ENCODE peak calls at places on chromosome 10, in four cellular contexts. I is heart left ventricle, S is IMR-90, T is upper lobe of right lung. L is an unnamed sample.

GRCh38 chr10:35907548-35907947 is 265.5 kb upstream of the FZD8 start:
- DNase-seq in I (no peak), S (no peak), T (no peak), L (no peak)

GRCh38 chr10:29650552-29650944 is 15.8 kb upstream of the SVIL start:
- DNase-seq in T (no peak), I (no peak), S (no peak), L (no peak)

GRCh38 chr10:77104459-77104980 is 533.1 kb downstream of the KCNMA1 start:
- DNase-seq in I (peak), S (peak), T (no peak), L (no peak)

GRCh38 chr10:73762915-73763314 is 18.7 kb downstream of the SEC24C start:
- DNase-seq in S (peak), T (no peak), I (no peak), L (no peak)

GRCh38 chr10:103238506-103239252 is 7.0 kb upstream of the RPEL1 start:
- DNase-seq in T (no peak), S (peak), I (peak), L (no peak)

GRCh38 chr10:77643795-77644468 is 6.3 kb upstream of the KCNMA1 start:
- DNase-seq in T (no peak), S (peak), I (no peak), L (no peak)

GRCh38 chr10:130018253-130018652 is 54.2 kb upstream of the EBF3 start:
- DNase-seq in I (no peak), T (no peak), S (peak), L (no peak)

GRCh38 chr10:1061930-1062769 is 6.0 kb downstream of the WDR37 start:
- DNase-seq in S (peak), I (no peak), T (no peak), L (no peak)

GRCh38 chr10:43649149-43649523 is 455 bp upstream of the ZNF32 start:
- DNase-seq in T (no peak), S (no peak), I (no peak), L (no peak)

GRCh38 chr10:22978287-22978686 is 50.4 kb downstream of the ARMC3 start:
- DNase-seq in S (no peak), I (no peak), T (no peak), L (no peak)

GRCh38 chr10:99854860-99855259 is 72.4 kb downstream of the ABCC2 start:
- DNase-seq in T (no peak), I (peak), S (peak), L (no peak)

GRCh38 chr10:49164587-49165188 is 23.5 kb downstream of the TMEM273 start:
- DNase-seq in I (no peak), S (peak), T (no peak), L (no peak)

GRCh38 chr10:118965096-118965495 is 64.4 kb upstream of the NANOS1 start:
- DNase-seq in T (no peak), S (no peak), I (no peak), L (no peak)

GRCh38 chr10:121484401-121484800 is 113.8 kb downstream of the FGFR2 start:
- DNase-seq in T (no peak), I (no peak), S (no peak), L (no peak)

GRCh38 chr10:21261705-21262285 is 263.7 kb downstream of the SKIDA1 start:
- DNase-seq in I (no peak), T (no peak), S (no peak), L (no peak)

GRCh38 chr10:74485283-74485682 is 334.3 kb downstream of the ADK start:
- DNase-seq in T (no peak), I (no peak), S (no peak), L (no peak)

GRCh38 chr10:135601-136464 is 578 bp downstream of the ZMYND11 start:
- DNase-seq in S (peak), I (peak), T (peak), L (peak)

GRCh38 chr10:103678104-103678526 is 177.3 kb downstream of the SH3PXD2A start:
- DNase-seq in T (no peak), S (peak), I (peak), L (peak)

GRCh38 chr10:62541811-62542210 is 167.6 kb downstream of the ZNF365 start:
- DNase-seq in S (no peak), T (peak), I (peak), L (no peak)

GRCh38 chr10:104230490-104230889 is 1.7 kb downstream of the CFAP43 start:
- DNase-seq in I (no peak), T (no peak), S (no peak), L (no peak)

GRCh38 chr10:77162697-77163096 is 474.9 kb downstream of the KCNMA1 start:
- DNase-seq in T (no peak), I (no peak), S (peak), L (no peak)

DNA sequence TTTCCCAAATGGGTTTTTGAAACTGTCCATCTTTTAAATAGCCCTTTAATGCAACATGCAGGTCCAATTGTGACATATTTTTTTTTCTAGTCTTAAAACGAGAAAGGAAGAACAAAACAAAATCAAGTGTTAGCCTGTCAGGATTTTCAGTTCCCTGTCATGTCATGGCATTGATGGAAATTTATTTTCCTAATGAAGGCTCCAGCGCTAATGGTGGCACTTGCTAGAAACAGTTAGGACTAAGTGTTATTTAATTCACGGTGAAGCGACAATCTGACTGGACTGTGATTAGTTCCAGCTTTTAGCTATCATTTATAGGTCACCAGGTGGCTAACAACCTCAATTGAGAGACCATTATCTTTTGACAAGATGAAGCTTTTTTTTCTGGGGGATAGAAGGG is 181.6 kb downstream of the MYOF start:
- DNase-seq in I (no peak), S (no peak), T (no peak), L (no peak)
- TF ChIP-seq CTCF in I (no peak), S (no peak), T (no peak), L (no peak)

DNA sequence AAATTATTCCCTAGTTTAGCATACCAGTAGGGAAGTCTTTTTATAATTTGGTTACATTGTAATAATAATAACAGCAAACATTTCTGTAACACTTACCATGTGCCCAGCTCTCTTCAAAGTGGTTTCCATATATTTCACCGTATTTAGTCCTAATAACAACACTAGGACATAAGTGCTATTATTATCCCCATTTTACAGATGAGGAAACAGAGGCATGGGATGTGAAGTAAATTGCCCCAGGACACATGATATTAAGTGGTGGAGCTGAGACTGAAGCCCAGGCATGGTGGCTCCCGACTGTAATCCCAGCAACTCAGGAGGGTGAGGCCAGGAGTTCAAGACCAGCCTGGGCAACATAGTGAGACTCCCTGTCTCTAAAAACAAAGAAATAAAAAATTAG is 5.1 kb downstream of the PHYH start:
- DNase-seq in S (no peak), T (no peak), I (no peak), L (no peak)
- TF ChIP-seq CTCF in S (no peak), T (no peak), I (no peak), L (no peak)

GRCh38 chr10:34281661-34282060 is 533.4 kb downstream of the PARD3 start:
- DNase-seq in I (no peak), S (no peak), T (no peak), L (no peak)

GRCh38 chr10:34282186-34282585 is 532.9 kb downstream of the PARD3 start:
- DNase-seq in S (no peak), T (no peak), I (no peak), L (no peak)

GRCh38 chr10:34275626-34276025 is 539.5 kb downstream of the PARD3 start:
- DNase-seq in T (no peak), I (no peak), S (no peak), L (no peak)

GRCh38 chr10:34286136-34286739 is 528.9 kb downstream of the PARD3 start:
- DNase-seq in I (no peak), T (no peak), S (peak), L (no peak)

DNA sequence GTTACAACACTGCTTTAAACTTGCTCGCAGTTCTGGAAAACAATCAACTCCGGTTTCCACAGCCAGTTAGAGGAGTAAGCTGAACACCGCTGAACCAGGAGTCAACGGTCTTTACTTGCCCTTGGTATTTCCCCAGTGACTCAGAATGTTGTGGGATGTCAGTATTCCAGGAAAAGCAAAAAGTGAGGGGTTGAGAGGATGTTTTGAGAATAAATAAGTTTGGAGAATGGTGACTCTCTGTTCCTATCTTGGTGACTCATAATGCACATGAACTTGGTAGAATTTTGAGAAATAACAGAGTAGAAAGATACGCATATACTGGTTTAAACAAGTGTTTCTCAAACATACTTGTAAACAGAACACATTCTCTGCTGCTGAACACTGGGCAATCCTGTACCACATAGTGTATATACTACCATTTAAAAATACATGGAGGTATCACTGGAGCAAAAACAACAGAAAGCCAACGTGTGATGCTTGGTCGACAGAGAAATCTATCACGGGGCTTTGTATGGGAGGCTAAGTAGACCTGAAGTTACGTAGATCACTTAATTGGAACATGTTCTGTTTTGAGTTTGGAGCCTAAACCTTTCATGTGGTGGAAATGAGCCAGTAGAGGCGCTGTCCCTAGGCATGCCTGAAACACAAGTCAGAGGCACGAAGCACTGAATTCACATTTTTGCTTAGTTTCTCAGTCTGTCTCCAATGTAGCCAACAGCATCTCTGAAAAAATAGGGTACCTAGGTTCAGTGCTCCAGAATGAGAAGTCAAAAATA is 534.3 kb downstream of the PARD3 start:
- DNase-seq in T (no peak), I (no peak), S (peak), L (no peak)
- TF ChIP-seq CTCF in T (no peak), I (no peak), S (peak), L (no peak)

GRCh38 chr10:89697946-89698345 is 3.4 kb upstream of the KIF20B start:
- DNase-seq in T (no peak), I (no peak), S (no peak), L (no peak)

GRCh38 chr10:89700914-89701237 is 514 bp upstream of the KIF20B start:
- DNase-seq in I (no peak), T (no peak), S (no peak), L (no peak)

GRCh38 chr10:89702121-89702480 is 711 bp downstream of the KIF20B start:
- DNase-seq in T (no peak), I (no peak), S (peak), L (no peak)

GRCh38 chr10:89699581-89700064 is 1.8 kb upstream of the KIF20B start:
- DNase-seq in S (no peak), I (no peak), T (no peak), L (no peak)

GRCh38 chr10:89701238-89702120 is at the start of gene KIF20B:
- DNase-seq in I (peak), S (peak), T (peak), L (peak)
- TF ChIP-seq CTCF in I (peak), S (peak), T (peak), L (peak)

GRCh38 chr10:75858357-75858756 is 426.9 kb downstream of the LRMDA start:
- DNase-seq in S (no peak), I (no peak), T (no peak), L (no peak)

GRCh38 chr10:75857896-75858295 is 426.5 kb downstream of the LRMDA start:
- DNase-seq in I (no peak), T (no peak), S (no peak), L (no peak)

GRCh38 chr10:75851946-75852345 is 420.5 kb downstream of the LRMDA start:
- DNase-seq in I (no peak), T (no peak), S (no peak), L (no peak)

GRCh38 chr10:75857269-75857846 is 425.9 kb downstream of the LRMDA start:
- DNase-seq in S (no peak), I (no peak), T (no peak), L (no peak)

DNA sequence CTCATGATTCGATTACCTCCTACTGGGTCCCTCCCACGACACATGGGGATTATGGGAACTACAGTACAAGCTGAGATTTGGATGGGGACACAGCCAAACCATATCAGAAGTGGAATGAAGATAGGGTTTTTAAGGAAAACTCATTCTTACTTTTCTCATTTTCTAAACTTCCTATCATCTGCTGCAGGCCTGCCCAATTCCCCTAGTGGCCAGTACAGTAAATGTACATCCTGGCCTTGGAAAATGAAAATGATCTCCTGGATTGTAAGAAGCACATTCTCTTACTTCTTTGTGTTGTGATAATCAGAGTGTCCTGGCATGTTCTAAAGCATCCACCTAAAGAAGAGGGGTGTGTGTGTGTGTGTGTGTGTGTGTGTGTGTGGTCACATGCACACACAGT is 421.7 kb downstream of the LRMDA start:
- DNase-seq in I (no peak), S (no peak), T (no peak), L (no peak)
- TF ChIP-seq CTCF in I (no peak), S (no peak), T (peak), L (peak)

GRCh38 chr10:10930979-10931743 is 86.5 kb upstream of the CELF2 start:
- DNase-seq in T (no peak), I (no peak), S (no peak), L (no peak)
- TF ChIP-seq CTCF in T (no peak), I (no peak), S (no peak), L (no peak)

GRCh38 chr10:90451283-90451682 is 406.6 kb downstream of the HTR7 start:
- DNase-seq in T (no peak), I (no peak), S (no peak), L (no peak)
- TF ChIP-seq CTCF in T (no peak), I (no peak), S (no peak), L (no peak)

GRCh38 chr10:133520193-133520738 is 6.9 kb upstream of the CYP2E1 start:
- DNase-seq in I (peak), S (peak), T (peak), L (no peak)
- TF ChIP-seq CTCF in I (peak), S (peak), T (peak), L (no peak)